ENCODE peak calls at places on chromosomes 12 and 14, in seven cellular contexts. B is central memory CD8-positive, alpha-beta T cell; A is fibroblast of villous mesenchyme; C is heart right ventricle; H is GM23338; T is SW480; O is activated CD8-positive, alpha-beta memory T cell treated with anti-CD3 and anti-CD28 coated beads, Interleukin-2, amount 50 U/mL, for 4 hours. F is an unnamed sample.
A peak's percentile ranks its signal among the peaks of the same experiment; 100 is the strongest.

GRCh38 chr12:81208193-81208946 is 130.5 kb downstream of the ACSS3 start:
- DNase-seq in O (no peak), A (no peak), H (no peak), T (no peak), C (no peak), B (no peak), F (no peak)

GRCh38 chr12:39037115-39037514 is 131.7 kb upstream of the CPNE8 start:
- DNase-seq in B (no peak), C (no peak), A (no peak), T (no peak), O (no peak), H (no peak), F (no peak)

GRCh38 chr14:24296341-24297157 is 3.0 kb downstream of the DHRS1 start:
- DNase-seq in H (peak; percentile 84), A (peak; percentile 84), O (peak; percentile 70), C (peak; percentile 54), B (peak; percentile 64), T (peak; percentile 71), F (peak; percentile 75)

GRCh38 chr12:103523771-103524170 is 28.0 kb upstream of the C12orf42 start:
- DNase-seq in A (no peak), T (no peak), O (no peak), B (no peak), H (no peak), C (no peak), F (no peak)

GRCh38 chr14:103204852-103205540 is 81.7 kb downstream of the TNFAIP2 start:
- DNase-seq in A (peak; percentile 90), O (no peak), T (no peak), B (no peak), C (no peak), H (peak; percentile 44), F (no peak)

GRCh38 chr12:62758216-62758615 is 176.7 kb downstream of the PPM1H start:
- DNase-seq in H (no peak), B (no peak), C (no peak), O (no peak), T (no peak), A (peak; percentile 55), F (no peak)

GRCh38 chr14:30210630-30211029 is 283.0 kb upstream of the PRKD1 start:
- DNase-seq in H (no peak), A (no peak), O (no peak), B (no peak), T (peak; percentile 11), C (no peak), F (no peak)

GRCh38 chr14:24270537-24271133 is 762 bp downstream of the RABGGTA start:
- DNase-seq in T (no peak), H (no peak), C (no peak), O (no peak), A (no peak), B (no peak), F (no peak)

GRCh38 chr14:55730602-55731001 is 150.6 kb downstream of the KTN1 start:
- DNase-seq in A (no peak), C (no peak), H (no peak), B (no peak), T (no peak), O (no peak), F (no peak)

GRCh38 chr14:39265741-39266588 is 32.2 kb downstream of the MIA2 start:
- DNase-seq in O (no peak), H (no peak), C (peak; percentile 64), A (peak; percentile 22), T (peak; percentile 94), B (no peak), F (peak; percentile 26)

GRCh38 chr12:110365743-110366473 is 37.6 kb downstream of the ANAPC7 start:
- DNase-seq in A (no peak), B (no peak), H (no peak), T (no peak), O (no peak), C (no peak), F (no peak)

GRCh38 chr14:37622231-37622923 is 26.9 kb downstream of the TTC6 start:
- DNase-seq in T (no peak), A (peak; percentile 33), C (no peak), B (no peak), H (peak; percentile 86), O (no peak), F (no peak)

GRCh38 chr12:42510823-42511222 is 78.7 kb downstream of the PRICKLE1 start:
- DNase-seq in T (no peak), O (no peak), C (no peak), H (peak; percentile 59), A (no peak), B (no peak), F (no peak)

GRCh38 chr12:54602661-54603060 is 14.2 kb upstream of the PPP1R1A start:
- DNase-seq in A (no peak), H (no peak), B (no peak), T (peak; percentile 50), C (no peak), O (no peak), F (no peak)

GRCh38 chr14:97824218-97824617 is 1027.0 kb downstream of the VRK1 start:
- DNase-seq in A (no peak), H (no peak), T (no peak), B (no peak), O (no peak), C (no peak), F (no peak)

GRCh38 chr12:88420460-88420859 is 159.8 kb downstream of the KITLG start:
- DNase-seq in H (no peak), B (no peak), C (no peak), O (no peak), A (peak; percentile 83), T (no peak), F (peak; percentile 26)

GRCh38 chr14:104361101-104361591 is 218.4 kb upstream of the C14orf180 start:
- DNase-seq in H (no peak), O (peak; percentile 2), B (no peak), A (no peak), C (no peak), T (no peak), F (no peak)

GRCh38 chr12:6208140-6208539 is 7.9 kb downstream of the CD9 start:
- DNase-seq in A (no peak), H (no peak), B (no peak), T (no peak), C (no peak), O (no peak), F (no peak)

GRCh38 chr12:82413994-82414393 is 55.7 kb downstream of the METTL25 start:
- DNase-seq in B (no peak), A (no peak), O (no peak), H (no peak), T (no peak), C (no peak), F (no peak)

GRCh38 chr14:53509845-53510244 is 356.7 kb upstream of the DDHD1 start:
- DNase-seq in O (no peak), H (no peak), C (peak; percentile 5), A (peak; percentile 98), T (no peak), B (no peak), F (no peak)

GRCh38 chr14:92495041-92495440 is 18.5 kb upstream of the RIN3 start:
- DNase-seq in A (peak; percentile 91), C (peak; percentile 10), H (no peak), B (no peak), O (no peak), T (no peak), F (no peak)

GRCh38 chr12:69662764-69663163 is 36.3 kb downstream of the BEST3 start:
- DNase-seq in T (no peak), O (no peak), H (no peak), C (no peak), A (no peak), B (no peak), F (peak; percentile 40)

GRCh38 chr14:35341454-35342159 is 49.4 kb downstream of the PSMA6 start:
- DNase-seq in H (peak; percentile 50), B (no peak), A (peak; percentile 92), C (peak; percentile 95), T (peak; percentile 62), O (no peak), F (peak; percentile 89)

GRCh38 chr14:46550836-46551235 is 100.7 kb downstream of the RPL10L start:
- DNase-seq in A (no peak), B (no peak), T (no peak), O (no peak), C (no peak), H (no peak), F (no peak)

GRCh38 chr14:67987596-67987995 is 168.0 kb downstream of the RAD51B start:
- DNase-seq in T (no peak), A (peak; percentile 96), H (no peak), C (peak; percentile 11), B (no peak), O (no peak), F (no peak)

GRCh38 chr14:60621386-60621785 is 27.9 kb downstream of the SIX1 start:
- DNase-seq in A (no peak), C (no peak), O (no peak), B (no peak), T (no peak), H (no peak), F (no peak)

GRCh38 chr14:77309122-77309521 is 11.6 kb downstream of the POMT2 start:
- DNase-seq in T (no peak), B (no peak), O (no peak), A (no peak), C (no peak), H (no peak), F (no peak)

GRCh38 chr14:33126433-33126832 is 187.8 kb downstream of the NPAS3 start:
- DNase-seq in O (no peak), C (no peak), H (no peak), A (no peak), B (no peak), T (no peak), F (no peak)

GRCh38 chr12:55930771-55931316 is at the start of gene DGKA:
- DNase-seq in T (peak; percentile 84), O (peak; percentile 64), A (peak; percentile 73), C (peak; percentile 18), H (peak; percentile 74), B (no peak), F (peak; percentile 77)

GRCh38 chr14:97524579-97525319 is 727.6 kb downstream of the VRK1 start:
- DNase-seq in A (no peak), O (no peak), T (peak; percentile 44), C (no peak), H (no peak), B (no peak), F (no peak)

GRCh38 chr14:88430976-88431375 is 45.5 kb downstream of the SPATA7 start:
- DNase-seq in C (no peak), B (no peak), H (no peak), O (no peak), A (no peak), T (no peak), F (no peak)

GRCh38 chr12:127745466-127746220 is 521.3 kb upstream of the TMEM132C start:
- DNase-seq in H (no peak), T (no peak), C (no peak), B (no peak), A (no peak), O (no peak), F (no peak)

GRCh38 chr14:25887251-25887908 is 710.5 kb downstream of the NOVA1 start:
- DNase-seq in H (no peak), O (no peak), A (peak; percentile 2), B (no peak), T (no peak), C (no peak), F (no peak)

GRCh38 chr12:124457287-124458219 is 109.9 kb downstream of the NCOR2 start:
- DNase-seq in T (no peak), O (peak; percentile 48), A (peak; percentile 90), H (no peak), B (peak; percentile 49), C (peak; percentile 84), F (no peak)

GRCh38 chr12:67220065-67220464 is 49.1 kb upstream of the CAND1 start:
- DNase-seq in C (no peak), O (no peak), A (peak; percentile 3), T (no peak), H (peak; percentile 48), B (no peak), F (peak; percentile 54)